ENCODE peak calls at places on chromosome 1, in eight cellular contexts. One of them, this sample, is unnamed.

GRCh38 chr1:175201061-175201508 is 8.5 kb upstream of the KIAA0040 start:
- DNase-seq in right atrium auricular region: no peak
- DNase-seq in cardiac muscle cell: peak
- DNase-seq in uterus: no peak
- DNase-seq in PC-3: no peak
- DNase-seq in tibial artery: no peak
- DNase-seq in fibroblast of villous mesenchyme: peak
- DNase-seq in foreskin fibroblast: no peak
- DNase-seq in this sample: no peak

GRCh38 chr1:11145741-11146140 is 43.4 kb upstream of the ANGPTL7 start:
- DNase-seq in uterus: no peak
- DNase-seq in cardiac muscle cell: no peak
- DNase-seq in PC-3: no peak
- DNase-seq in right atrium auricular region: no peak
- DNase-seq in foreskin fibroblast: no peak
- DNase-seq in fibroblast of villous mesenchyme: no peak
- DNase-seq in tibial artery: no peak
- DNase-seq in this sample: no peak

GRCh38 chr1:30081379-30082102 is 641.8 kb downstream of the MATN1 start:
- DNase-seq in PC-3: no peak
- DNase-seq in tibial artery: no peak
- DNase-seq in uterus: no peak
- DNase-seq in right atrium auricular region: no peak
- DNase-seq in cardiac muscle cell: no peak
- DNase-seq in foreskin fibroblast: no peak
- DNase-seq in fibroblast of villous mesenchyme: no peak
- DNase-seq in this sample: no peak

GRCh38 chr1:16226495-16227179 is 10.3 kb downstream of the CPLANE2 start:
- DNase-seq in PC-3: no peak
- DNase-seq in cardiac muscle cell: peak
- DNase-seq in uterus: no peak
- DNase-seq in foreskin fibroblast: peak
- DNase-seq in right atrium auricular region: no peak
- DNase-seq in tibial artery: no peak
- DNase-seq in fibroblast of villous mesenchyme: peak
- DNase-seq in this sample: no peak

GRCh38 chr1:40708750-40709099 is 17.2 kb downstream of the NFYC start:
- DNase-seq in cardiac muscle cell: peak
- DNase-seq in right atrium auricular region: no peak
- DNase-seq in fibroblast of villous mesenchyme: peak
- DNase-seq in uterus: no peak
- DNase-seq in tibial artery: no peak
- DNase-seq in PC-3: peak
- DNase-seq in foreskin fibroblast: peak
- DNase-seq in this sample: peak

GRCh38 chr1:16187748-16188401 is 24.6 kb downstream of the ARHGEF19 start:
- DNase-seq in right atrium auricular region: peak
- DNase-seq in foreskin fibroblast: peak
- DNase-seq in uterus: peak
- DNase-seq in PC-3: peak
- DNase-seq in tibial artery: peak
- DNase-seq in fibroblast of villous mesenchyme: peak
- DNase-seq in cardiac muscle cell: peak
- DNase-seq in this sample: peak

GRCh38 chr1:116853680-116854191 is 56.0 kb upstream of the PTGFRN start:
- DNase-seq in cardiac muscle cell: peak
- DNase-seq in PC-3: peak
- DNase-seq in right atrium auricular region: no peak
- DNase-seq in foreskin fibroblast: peak
- DNase-seq in fibroblast of villous mesenchyme: peak
- DNase-seq in uterus: no peak
- DNase-seq in tibial artery: no peak
- DNase-seq in this sample: no peak

GRCh38 chr1:181949500-181949899 is 112.0 kb downstream of the ZNF648 start:
- DNase-seq in uterus: no peak
- DNase-seq in PC-3: no peak
- DNase-seq in foreskin fibroblast: no peak
- DNase-seq in fibroblast of villous mesenchyme: no peak
- DNase-seq in tibial artery: no peak
- DNase-seq in right atrium auricular region: no peak
- DNase-seq in cardiac muscle cell: no peak
- DNase-seq in this sample: no peak

GRCh38 chr1:47257224-47257623 is 25.2 kb upstream of the TAL1 start:
- DNase-seq in fibroblast of villous mesenchyme: no peak
- DNase-seq in right atrium auricular region: no peak
- DNase-seq in PC-3: no peak
- DNase-seq in uterus: no peak
- DNase-seq in cardiac muscle cell: no peak
- DNase-seq in tibial artery: no peak
- DNase-seq in foreskin fibroblast: no peak
- DNase-seq in this sample: no peak

GRCh38 chr1:217076902-217077301 is 353.7 kb upstream of the ESRRG start:
- DNase-seq in uterus: no peak
- DNase-seq in PC-3: peak
- DNase-seq in right atrium auricular region: no peak
- DNase-seq in cardiac muscle cell: peak
- DNase-seq in tibial artery: no peak
- DNase-seq in foreskin fibroblast: no peak
- DNase-seq in fibroblast of villous mesenchyme: no peak
- DNase-seq in this sample: no peak

GRCh38 chr1:67652800-67653199 is 32.2 kb upstream of the GADD45A start:
- DNase-seq in fibroblast of villous mesenchyme: peak
- DNase-seq in foreskin fibroblast: peak
- DNase-seq in PC-3: peak
- DNase-seq in uterus: no peak
- DNase-seq in cardiac muscle cell: peak
- DNase-seq in tibial artery: no peak
- DNase-seq in right atrium auricular region: no peak
- DNase-seq in this sample: no peak

GRCh38 chr1:167631987-167632680 is 2.1 kb downstream of the RCSD1 start:
- DNase-seq in PC-3: no peak
- DNase-seq in right atrium auricular region: no peak
- DNase-seq in uterus: no peak
- DNase-seq in cardiac muscle cell: peak
- DNase-seq in foreskin fibroblast: no peak
- DNase-seq in tibial artery: no peak
- DNase-seq in fibroblast of villous mesenchyme: no peak
- DNase-seq in this sample: no peak

GRCh38 chr1:214396319-214396718 is 115.4 kb downstream of the SMYD2 start:
- DNase-seq in foreskin fibroblast: no peak
- DNase-seq in PC-3: no peak
- DNase-seq in uterus: no peak
- DNase-seq in fibroblast of villous mesenchyme: no peak
- DNase-seq in right atrium auricular region: no peak
- DNase-seq in cardiac muscle cell: no peak
- DNase-seq in tibial artery: no peak
- DNase-seq in this sample: no peak

GRCh38 chr1:66383168-66383567 is 150.8 kb upstream of the SGIP1 start:
- DNase-seq in PC-3: no peak
- DNase-seq in right atrium auricular region: no peak
- DNase-seq in cardiac muscle cell: no peak
- DNase-seq in fibroblast of villous mesenchyme: no peak
- DNase-seq in uterus: no peak
- DNase-seq in tibial artery: no peak
- DNase-seq in foreskin fibroblast: no peak
- DNase-seq in this sample: no peak

GRCh38 chr1:15027515-15027948 is 126.0 kb upstream of the TMEM51 start:
- DNase-seq in fibroblast of villous mesenchyme: peak
- DNase-seq in cardiac muscle cell: peak
- DNase-seq in uterus: peak
- DNase-seq in foreskin fibroblast: peak
- DNase-seq in right atrium auricular region: peak
- DNase-seq in PC-3: peak
- DNase-seq in tibial artery: peak
- DNase-seq in this sample: peak

GRCh38 chr1:34925730-34926129 is 3.7 kb downstream of the DLGAP3 start:
- DNase-seq in tibial artery: no peak
- DNase-seq in right atrium auricular region: no peak
- DNase-seq in cardiac muscle cell: no peak
- DNase-seq in uterus: no peak
- DNase-seq in fibroblast of villous mesenchyme: no peak
- DNase-seq in foreskin fibroblast: no peak
- DNase-seq in PC-3: no peak
- DNase-seq in this sample: no peak

DNA sequence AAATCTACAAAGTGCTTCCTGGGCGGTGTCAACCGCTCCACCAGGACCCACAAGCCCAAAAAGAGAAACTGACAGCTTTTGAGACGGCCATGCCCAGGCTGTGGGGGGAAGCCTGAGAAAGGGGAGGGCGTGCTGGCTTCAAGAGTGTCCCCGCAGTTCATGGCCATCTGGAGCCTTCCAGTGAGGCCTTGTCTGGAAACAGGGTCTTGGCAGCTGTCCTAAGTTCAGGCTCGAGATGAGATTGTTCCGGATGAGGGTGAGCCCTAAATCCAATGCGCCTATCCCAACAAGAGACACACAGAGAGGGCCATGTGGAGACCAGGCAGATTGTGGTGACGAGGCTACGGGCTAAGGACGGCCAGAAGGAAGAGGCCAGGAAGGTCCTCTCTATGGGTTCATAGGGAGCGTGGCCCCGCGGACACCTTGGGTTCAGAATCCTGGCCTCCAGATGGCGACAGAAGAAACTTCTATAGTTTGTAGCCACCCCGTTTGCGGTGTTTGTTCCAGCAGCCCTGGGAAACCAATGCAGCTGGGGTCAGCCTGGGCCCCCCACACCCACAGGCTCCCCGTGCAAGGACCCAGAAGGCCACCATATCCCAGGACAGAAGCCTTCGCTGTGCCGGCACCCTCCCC is 70.2 kb downstream of the ARHGEF16 start:
- DNase-seq in tibial artery: no peak
- DNase-seq in PC-3: no peak
- DNase-seq in uterus: no peak
- DNase-seq in cardiac muscle cell: no peak
- DNase-seq in foreskin fibroblast: peak
- DNase-seq in right atrium auricular region: no peak
- DNase-seq in fibroblast of villous mesenchyme: no peak
- DNase-seq in this sample: no peak
- TF ChIP-seq CTCF in tibial artery: no peak
- TF ChIP-seq CTCF in PC-3: no peak
- TF ChIP-seq CTCF in uterus: no peak
- TF ChIP-seq CTCF in cardiac muscle cell: no peak
- TF ChIP-seq CTCF in foreskin fibroblast: no peak
- TF ChIP-seq CTCF in right atrium auricular region: no peak
- TF ChIP-seq CTCF in fibroblast of villous mesenchyme: no peak
- TF ChIP-seq CTCF in this sample: no peak

DNA sequence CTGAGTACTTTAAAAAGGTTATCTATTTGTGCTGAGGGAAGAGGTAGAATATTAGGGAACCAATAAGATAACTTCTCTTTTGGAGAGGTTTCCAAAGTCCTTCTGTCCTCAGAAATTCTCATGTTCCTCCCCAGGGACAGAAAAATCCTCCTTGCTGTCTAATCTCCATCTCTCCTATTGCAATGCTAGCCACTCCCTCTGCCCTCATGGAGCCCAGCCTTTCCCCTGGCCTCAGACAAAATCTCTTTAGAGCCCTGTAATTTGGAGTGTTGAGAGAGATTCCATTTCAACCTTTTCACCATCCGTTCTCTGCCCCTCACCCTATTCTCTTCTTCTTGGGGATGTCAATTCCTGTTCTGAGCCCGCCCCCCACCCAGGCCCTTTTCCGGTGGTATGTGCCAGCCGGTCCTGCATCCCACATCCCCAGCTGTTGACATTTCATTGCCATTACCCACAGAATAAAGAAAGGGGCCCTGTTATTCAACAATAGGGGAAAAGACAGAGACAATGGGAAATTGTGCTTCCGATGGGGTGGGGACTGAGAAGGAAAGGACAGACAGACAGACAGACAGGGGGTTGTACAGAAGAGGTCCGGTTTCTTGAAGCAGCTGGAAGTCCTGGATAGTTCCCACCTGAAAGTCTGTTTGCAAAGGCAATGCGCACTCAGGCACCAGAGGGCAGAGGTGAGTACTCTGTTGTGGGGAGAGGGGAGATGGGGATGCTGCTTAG is at the start of gene HAPLN2:
- DNase-seq in PC-3: peak
- DNase-seq in uterus: no peak
- DNase-seq in cardiac muscle cell: no peak
- DNase-seq in right atrium auricular region: no peak
- DNase-seq in tibial artery: no peak
- DNase-seq in fibroblast of villous mesenchyme: no peak
- DNase-seq in foreskin fibroblast: peak
- DNase-seq in this sample: no peak
- TF ChIP-seq CTCF in PC-3: peak
- TF ChIP-seq CTCF in uterus: no peak
- TF ChIP-seq CTCF in cardiac muscle cell: peak
- TF ChIP-seq CTCF in right atrium auricular region: no peak
- TF ChIP-seq CTCF in tibial artery: no peak
- TF ChIP-seq CTCF in fibroblast of villous mesenchyme: peak
- TF ChIP-seq CTCF in foreskin fibroblast: peak
- TF ChIP-seq CTCF in this sample: peak

DNA sequence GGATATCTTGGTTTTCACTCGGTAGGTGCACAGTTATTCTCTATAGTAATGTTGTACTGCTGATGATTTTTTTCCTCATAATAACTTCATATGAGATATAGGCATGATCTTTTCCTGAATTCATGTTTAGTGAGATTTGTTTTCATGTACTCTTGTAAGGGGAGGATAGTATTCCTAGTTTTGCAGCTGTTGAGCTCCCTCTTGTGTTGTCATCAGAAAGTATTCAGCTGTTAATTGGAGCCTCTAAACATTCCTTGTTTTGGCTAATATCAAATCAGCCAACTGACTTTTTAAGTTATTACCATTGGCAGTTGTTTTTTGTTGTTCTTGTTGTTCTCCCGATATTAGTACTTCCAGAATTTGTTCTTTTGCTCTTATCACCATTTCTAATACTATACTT is 24.4 kb downstream of the OR10R2 start:
- DNase-seq in PC-3: peak
- DNase-seq in right atrium auricular region: no peak
- DNase-seq in fibroblast of villous mesenchyme: no peak
- DNase-seq in uterus: no peak
- DNase-seq in cardiac muscle cell: peak
- DNase-seq in tibial artery: no peak
- DNase-seq in foreskin fibroblast: no peak
- DNase-seq in this sample: peak
- TF ChIP-seq CTCF in PC-3: peak
- TF ChIP-seq CTCF in right atrium auricular region: no peak
- TF ChIP-seq CTCF in fibroblast of villous mesenchyme: peak
- TF ChIP-seq CTCF in uterus: no peak
- TF ChIP-seq CTCF in cardiac muscle cell: peak
- TF ChIP-seq CTCF in tibial artery: no peak
- TF ChIP-seq CTCF in foreskin fibroblast: no peak
- TF ChIP-seq CTCF in this sample: no peak

DNA sequence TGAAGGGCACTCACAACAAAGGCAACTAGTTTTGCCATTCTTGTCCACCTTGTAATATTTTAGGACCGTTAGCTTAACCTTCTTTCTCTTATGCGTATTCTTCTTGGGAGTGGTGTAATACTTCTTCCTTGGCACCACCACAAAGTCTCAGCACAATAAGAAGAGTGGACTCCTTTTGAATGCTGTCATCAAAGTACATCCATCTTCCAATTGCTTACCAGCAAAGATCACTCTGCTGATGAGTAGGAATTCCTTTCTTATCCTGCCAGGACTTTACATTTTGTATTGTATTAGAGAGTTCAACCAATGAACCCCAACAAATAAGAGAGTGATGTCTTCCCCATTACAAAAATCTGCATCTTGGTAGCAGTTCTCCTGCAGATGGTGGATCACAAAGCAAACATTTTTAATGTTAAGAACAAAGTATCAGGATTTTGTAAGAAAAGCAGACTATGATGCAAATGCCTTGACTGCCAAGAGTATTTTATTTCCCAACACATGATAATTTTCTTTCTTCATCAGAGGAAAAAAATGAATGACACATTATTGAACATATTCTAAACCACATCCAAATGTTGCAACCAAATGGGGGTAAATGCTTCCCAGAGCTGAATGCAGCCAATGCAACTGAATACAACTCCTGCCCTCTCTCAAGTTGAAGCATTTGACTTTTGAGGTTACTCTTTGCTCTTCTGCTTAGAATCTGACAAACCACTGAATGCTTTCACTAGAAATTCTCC is 5.1 kb upstream of the ARNT start:
- DNase-seq in cardiac muscle cell: peak
- DNase-seq in right atrium auricular region: no peak
- DNase-seq in fibroblast of villous mesenchyme: peak
- DNase-seq in PC-3: peak
- DNase-seq in foreskin fibroblast: peak
- DNase-seq in tibial artery: peak
- DNase-seq in uterus: no peak
- DNase-seq in this sample: no peak
- TF ChIP-seq CTCF in cardiac muscle cell: no peak
- TF ChIP-seq CTCF in right atrium auricular region: no peak
- TF ChIP-seq CTCF in fibroblast of villous mesenchyme: no peak
- TF ChIP-seq CTCF in PC-3: no peak
- TF ChIP-seq CTCF in foreskin fibroblast: no peak
- TF ChIP-seq CTCF in tibial artery: no peak
- TF ChIP-seq CTCF in uterus: no peak
- TF ChIP-seq CTCF in this sample: no peak